ENCODE peak calls at places on chromosomes 3 and 15, in five cellular contexts. G, O, U, Y and X are unnamed samples.
A peak's percentile ranks its signal among the peaks of the same experiment; 100 is the strongest.

GRCh38 chr3:179071161-179071568 is 444 bp downstream of the ZMAT3 start:
- DNase-seq in G (peak; percentile 78), O (peak; percentile 64), Y (peak; percentile 43), U (no peak), X (no peak)

GRCh38 chr3:184694694-184695093 is 17.2 kb downstream of the MAGEF1 start:
- DNase-seq in Y (no peak), G (no peak), O (no peak), U (no peak), X (no peak)

GRCh38 chr3:30646181-30646876 is 39.9 kb downstream of the TGFBR2 start:
- DNase-seq in O (peak; percentile 90), Y (peak; percentile 63), G (no peak), U (no peak), X (peak; percentile 96)

GRCh38 chr3:67109651-67110204 is 111.6 kb downstream of the KBTBD8 start:
- DNase-seq in U (peak; percentile 47), G (peak; percentile 21), O (peak; percentile 82), Y (peak; percentile 79), X (peak; percentile 21)

GRCh38 chr15:90552162-90552928 is 22.6 kb downstream of the CRTC3 start:
- DNase-seq in O (peak; percentile 85), Y (peak; percentile 57), G (no peak), U (peak; percentile 63), X (no peak)

GRCh38 chr15:48397841-48398240 is 66.6 kb downstream of the DUT start:
- DNase-seq in U (no peak), Y (peak; percentile 49), G (no peak), O (no peak), X (no peak)

GRCh38 chr15:58232273-58233065 is 94.3 kb downstream of the AQP9 start:
- DNase-seq in Y (no peak), O (no peak), G (no peak), U (no peak), X (no peak)

GRCh38 chr15:100330221-100330620 is 11.6 kb downstream of the ADAMTS17 start:
- DNase-seq in U (no peak), G (no peak), Y (no peak), O (no peak), X (no peak)

GRCh38 chr3:8578282-8578681 is 66.3 kb downstream of the SSUH2 start:
- DNase-seq in G (no peak), U (no peak), Y (peak; percentile 55), O (no peak), X (no peak)